ENCODE peak calls at places on chromosomes 7 and 10, in ten cellular contexts. N is uterus, C is heart right ventricle, S is right lobe of liver, Q is fibroblast of lung, I is pancreas, V is IMR-90, U is endodermal cell, B is body of pancreas, M is cardiac muscle cell. T is an unnamed sample.

GRCh38 chr7:194996-195829 is 2.8 kb downstream of the FAM20C start:
- DNase-seq in I (no peak), C (no peak), N (no peak), S (peak; percentile 71), M (peak; percentile 38), U (no peak), V (peak; percentile 28), B (no peak), Q (peak; percentile 63), T (no peak)

GRCh38 chr7:4738711-4739527 is 36.5 kb upstream of the AP5Z1 start:
- DNase-seq in Q (peak; percentile 92), U (peak; percentile 89), N (peak; percentile 52), B (peak; percentile 54), S (no peak), C (peak; percentile 59), M (peak; percentile 90), I (no peak), V (peak; percentile 95), T (no peak)

GRCh38 chr7:111998326-111998725 is 207.9 kb downstream of the DOCK4 start:
- DNase-seq in U (no peak), V (no peak), B (no peak), N (no peak), C (no peak), Q (no peak), S (no peak), M (no peak), I (no peak), T (no peak)

GRCh38 chr10:71815515-71816130 is 35.4 kb downstream of the PSAP start:
- DNase-seq in B (no peak), M (no peak), N (no peak), C (no peak), Q (no peak), U (no peak), S (no peak), I (no peak), V (no peak), T (no peak)

GRCh38 chr10:103444478-103444877 is 7.7 kb downstream of the CALHM2 start:
- DNase-seq in C (no peak), I (no peak), U (no peak), M (no peak), Q (no peak), B (no peak), N (no peak), V (no peak), S (no peak), T (no peak)

GRCh38 chr7:65746398-65746669 is 126.5 kb upstream of the VKORC1L1 start:
- DNase-seq in B (no peak), N (no peak), S (no peak), U (no peak), M (peak; percentile 21), C (no peak), I (no peak), V (peak; percentile 72), Q (peak; percentile 38), T (no peak)

GRCh38 chr7:34143397-34143796 is 238.1 kb downstream of the BMPER start:
- DNase-seq in Q (peak; percentile 80), U (no peak), S (no peak), C (no peak), M (peak; percentile 75), I (no peak), N (no peak), B (no peak), V (peak; percentile 75), T (no peak)

GRCh38 chr10:89535185-89536012 is at the start of gene SLC16A12:
- DNase-seq in M (peak; percentile 36), B (peak; percentile 47), I (peak; percentile 56), N (no peak), Q (peak; percentile 29), S (no peak), U (peak; percentile 90), V (no peak), C (peak; percentile 26), T (no peak)

GRCh38 chr7:19113855-19114590 is 3.4 kb downstream of the TWIST1 start:
- DNase-seq in B (no peak), M (peak; percentile 28), U (no peak), V (peak; percentile 66), S (no peak), I (no peak), N (no peak), C (no peak), Q (peak; percentile 61), T (no peak)

GRCh38 chr10:60388709-60389241 is 900 bp downstream of the ANK3 start:
- DNase-seq in Q (no peak), S (no peak), I (no peak), V (no peak), U (peak; percentile 51), M (no peak), N (no peak), C (no peak), B (no peak), T (no peak)

GRCh38 chr10:123857616-123858015 is 34.0 kb downstream of the CPXM2 start:
- DNase-seq in C (no peak), M (no peak), I (no peak), N (no peak), U (no peak), S (no peak), V (no peak), Q (no peak), B (no peak), T (no peak)

GRCh38 chr7:142785841-142786250 is 15.1 kb downstream of the PRSS2 start:
- DNase-seq in B (no peak), C (no peak), S (no peak), V (no peak), I (no peak), N (no peak), M (no peak), U (no peak), Q (no peak), T (no peak)

GRCh38 chr7:142784096-142784495 is 13.3 kb downstream of the PRSS2 start:
- DNase-seq in C (no peak), B (no peak), M (no peak), Q (no peak), V (no peak), N (no peak), S (no peak), I (no peak), U (no peak), T (no peak)

GRCh38 chr7:142787034-142787768 is 16.4 kb downstream of the PRSS2 start:
- DNase-seq in V (no peak), S (no peak), C (no peak), B (no peak), N (no peak), M (no peak), Q (no peak), I (no peak), U (no peak), T (peak; percentile 46)

GRCh38 chr7:142787783-142788182 is 17.0 kb downstream of the PRSS2 start:
- DNase-seq in U (no peak), C (no peak), I (no peak), S (no peak), B (no peak), V (no peak), M (no peak), Q (no peak), N (no peak), T (no peak)

GRCh38 chr7:142782922-142783900 is 12.4 kb downstream of the PRSS2 start:
- DNase-seq in U (peak; percentile 97), M (peak; percentile 95), S (peak; percentile 86), B (peak; percentile 96), N (peak; percentile 65), C (peak; percentile 87), V (peak; percentile 89), I (peak; percentile 90), Q (peak; percentile 87), T (peak; percentile 74)
- H3K4me1 ChIP-seq in U (no peaks in the 10 kb centered on the region), M (no peaks in the 10 kb centered on the region), S (no peaks in the 10 kb centered on the region), B (peaks cover 9% of the 10 kb centered on the region), N (no peaks in the 10 kb centered on the region), C (peaks cover 8% of the 10 kb centered on the region), V (no peaks in the 10 kb centered on the region), I (no peaks in the 10 kb centered on the region), Q (no peaks in the 10 kb centered on the region), T (no peaks in the 10 kb centered on the region)

GRCh38 chr7:147524726-147525245 is 1065.8 kb upstream of the C7orf33 start:
- DNase-seq in C (no peak), S (no peak), V (no peak), I (no peak), B (no peak), N (no peak), M (no peak), U (no peak), Q (no peak), T (no peak)

GRCh38 chr7:147523056-147523455 is 1067.5 kb upstream of the C7orf33 start:
- DNase-seq in B (no peak), C (no peak), U (no peak), I (no peak), V (no peak), N (no peak), S (no peak), M (peak; percentile 40), Q (no peak), T (no peak)

GRCh38 chr7:147525295-147525694 is 1065.3 kb upstream of the C7orf33 start:
- DNase-seq in I (no peak), Q (no peak), B (no peak), C (no peak), V (no peak), M (no peak), S (no peak), N (no peak), U (no peak), T (no peak)
- H3K27ac ChIP-seq in I (no peak overlapping the region), Q (no peak overlapping the region), B (no peak overlapping the region), C (no peak overlapping the region), V (no peak overlapping the region), M (no peak overlapping the region), S (no peak overlapping the region), N (no peak overlapping the region), U (no peak overlapping the region), T (no peak overlapping the region)

GRCh38 chr10:11298116-11298515 is 280.4 kb downstream of the CELF2 start:
- DNase-seq in U (no peak), M (peak; percentile 1), B (no peak), V (no peak), N (no peak), Q (no peak), S (no peak), C (no peak), I (no peak), T (no peak)
- H3K36me3 ChIP-seq in U (peaks cover 79% of the 10 kb centered on the region), M (peaks cover 9% of the 10 kb centered on the region), B (no peaks in the 10 kb centered on the region), V (no peaks in the 10 kb centered on the region), N (no peaks in the 10 kb centered on the region), Q (no peaks in the 10 kb centered on the region), S (no peaks in the 10 kb centered on the region), C (peaks cover 95% of the 10 kb centered on the region), I (no peaks in the 10 kb centered on the region), T (no peaks in the 10 kb centered on the region)

GRCh38 chr10:44906476-44906875 is 4.7 kb upstream of the TMEM72 start:
- DNase-seq in I (no peak), S (no peak), N (no peak), M (no peak), B (no peak), C (no peak), U (no peak), V (no peak), Q (no peak), T (no peak)

GRCh38 chr10:44908071-44908709 is 2.9 kb upstream of the TMEM72 start:
- DNase-seq in U (peak; percentile 55), Q (peak; percentile 20), V (peak; percentile 59), N (no peak), C (no peak), M (peak; percentile 87), I (no peak), S (no peak), B (no peak), T (peak; percentile 65)

GRCh38 chr10:44908936-44909335 is 2.2 kb upstream of the TMEM72 start:
- DNase-seq in N (no peak), S (no peak), C (no peak), V (no peak), M (no peak), Q (no peak), I (no peak), B (no peak), U (no peak), T (peak; percentile 58)

GRCh38 chr10:44909910-44910309 is 1.2 kb upstream of the TMEM72 start:
- DNase-seq in V (no peak), S (no peak), M (no peak), Q (no peak), C (no peak), U (no peak), B (no peak), N (no peak), I (no peak), T (no peak)

GRCh38 chr10:44907576-44907975 is 3.6 kb upstream of the TMEM72 start:
- DNase-seq in N (no peak), V (no peak), S (no peak), U (no peak), M (no peak), C (no peak), Q (no peak), B (no peak), I (no peak), T (no peak)
- H3K4me1 ChIP-seq in N (no peaks in the 10 kb centered on the region), V (no peaks in the 10 kb centered on the region), S (no peaks in the 10 kb centered on the region), U (peaks cover 2% of the 10 kb centered on the region), M (peaks cover 43% of the 10 kb centered on the region), C (no peaks in the 10 kb centered on the region), Q (no peaks in the 10 kb centered on the region), B (peaks cover 49% of the 10 kb centered on the region), I (peaks cover 26% of the 10 kb centered on the region), T (peaks cover 15% of the 10 kb centered on the region)